ENCODE peak calls at places on chromosomes 7 and 10, in nine cellular contexts. O is cardiac muscle cell; P is CD4-positive, CD25-positive, alpha-beta regulatory T cell; H is aorta; K is CD8-positive, alpha-beta T cell; N is mammary epithelial cell; F is psoas muscle; B is HCT116; Q is uterus. Y is an unnamed sample.
A peak's percentile ranks its signal among the peaks of the same experiment; 100 is the strongest.

GRCh38 chr10:117094856-117095255 is 43.2 kb downstream of the VAX1 start:
- DNase-seq in Q (no peak), N (no peak), P (no peak), K (no peak), H (no peak), O (no peak), B (no peak), F (no peak), Y (no peak)

GRCh38 chr10:35643976-35644799 is 2.1 kb upstream of the FZD8 start:
- DNase-seq in K (no peak), P (no peak), N (no peak), H (peak; percentile 70), O (no peak), F (no peak), B (no peak), Q (no peak), Y (no peak)

GRCh38 chr10:125027889-125028288 is 86.0 kb downstream of the ZRANB1 start:
- DNase-seq in Q (no peak), F (no peak), K (no peak), P (no peak), N (no peak), O (no peak), B (no peak), H (peak; percentile 60), Y (no peak)

GRCh38 chr10:60604356-60604755 is 173.9 kb upstream of the CDK1 start:
- DNase-seq in N (no peak), Q (no peak), F (no peak), P (no peak), O (peak; percentile 22), B (no peak), H (no peak), K (no peak), Y (no peak)

GRCh38 chr10:126179637-126180036 is 208.6 kb downstream of the ADAM12 start:
- DNase-seq in Q (no peak), O (no peak), H (no peak), F (no peak), B (no peak), K (no peak), P (no peak), N (no peak), Y (no peak)

GRCh38 chr10:96645191-96645721 is 58.4 kb upstream of the TM9SF3 start:
- DNase-seq in O (no peak), F (no peak), Q (no peak), H (no peak), P (no peak), K (no peak), B (no peak), N (no peak), Y (no peak)

GRCh38 chr7:576524-577277 is 57.1 kb upstream of the PDGFA start:
- DNase-seq in F (no peak), H (no peak), P (no peak), N (no peak), O (no peak), K (no peak), B (no peak), Q (no peak), Y (no peak)

GRCh38 chr10:51910596-51910995 is 211.2 kb upstream of the CSTF2T start:
- DNase-seq in O (no peak), B (no peak), Q (no peak), H (no peak), P (no peak), F (no peak), K (no peak), N (no peak), Y (no peak)

GRCh38 chr7:95367606-95368005 is 28.6 kb downstream of the PON3 start:
- DNase-seq in O (no peak), Q (no peak), B (no peak), H (no peak), F (no peak), N (peak; percentile 22), K (no peak), P (no peak), Y (no peak)

GRCh38 chr7:27641576-27642230 is 21.0 kb downstream of the HIBADH start:
- DNase-seq in H (no peak), K (no peak), Q (no peak), B (no peak), F (no peak), O (peak; percentile 35), N (no peak), P (no peak), Y (no peak)

GRCh38 chr7:2151235-2151634 is 81.5 kb downstream of the MAD1L1 start:
- DNase-seq in Q (no peak), H (no peak), N (no peak), F (peak; percentile 10), K (no peak), B (no peak), O (no peak), P (no peak), Y (no peak)

GRCh38 chr10:124230586-124231187 is 137.3 kb upstream of the CHST15 start:
- DNase-seq in F (no peak), P (no peak), K (no peak), H (no peak), N (no peak), Q (no peak), O (no peak), B (no peak), Y (no peak)

GRCh38 chr10:84333864-84334451 is 5.6 kb downstream of the CCSER2 start:
- DNase-seq in N (peak; percentile 57), F (no peak), Q (no peak), H (no peak), O (peak; percentile 14), B (no peak), K (peak; percentile 51), P (peak; percentile 58), Y (peak; percentile 49)

GRCh38 chr7:30041526-30042269 is 13.5 kb downstream of the PLEKHA8 start:
- DNase-seq in H (no peak), B (no peak), K (no peak), Q (no peak), O (no peak), P (no peak), F (no peak), N (no peak), Y (no peak)

GRCh38 chr7:106023369-106024322 is 60.6 kb downstream of the CDHR3 start:
- DNase-seq in Q (no peak), H (no peak), P (no peak), K (no peak), N (no peak), F (no peak), B (no peak), O (no peak), Y (peak; percentile 11)
- H3K4me1 ChIP-seq in Q (no peaks in the 10 kb centered on the region), H (no peaks in the 10 kb centered on the region), P (peaks cover 41% of the 10 kb centered on the region), K (peaks cover 48% of the 10 kb centered on the region), N (no peaks in the 10 kb centered on the region), F (no peaks in the 10 kb centered on the region), B (no peaks in the 10 kb centered on the region), O (peaks cover 27% of the 10 kb centered on the region), Y (peaks cover 63% of the 10 kb centered on the region)

GRCh38 chr7:151553356-151553755 is 33.7 kb upstream of the RHEB start:
- DNase-seq in K (no peak), H (no peak), P (no peak), N (no peak), F (no peak), Q (no peak), O (no peak), B (no peak), Y (no peak)
- H3K4me1 ChIP-seq in K (peaks cover 4% of the 10 kb centered on the region), H (peaks cover 2% of the 10 kb centered on the region), P (no peaks in the 10 kb centered on the region), N (peaks cover 20% of the 10 kb centered on the region), F (peaks cover 8% of the 10 kb centered on the region), Q (no peaks in the 10 kb centered on the region), O (no peaks in the 10 kb centered on the region), B (peaks cover 8% of the 10 kb centered on the region), Y (no peaks in the 10 kb centered on the region)

GRCh38 chr10:71968553-71969474 is 4.6 kb downstream of the CHST3 start:
- DNase-seq in N (no peak), H (no peak), F (no peak), B (no peak), Q (no peak), K (no peak), P (no peak), O (peak; percentile 24), Y (no peak)
- H3K4me1 ChIP-seq in N (peaks cover 72% of the 10 kb centered on the region), H (no peaks in the 10 kb centered on the region), F (peaks cover 37% of the 10 kb centered on the region), B (peaks cover 70% of the 10 kb centered on the region), Q (peaks cover 7% of the 10 kb centered on the region), K (peaks cover 9% of the 10 kb centered on the region), P (peaks cover 13% of the 10 kb centered on the region), O (peaks cover 18% of the 10 kb centered on the region), Y (peaks cover 8% of the 10 kb centered on the region)

GRCh38 chr7:44522315-44522714 is 18.8 kb downstream of the NPC1L1 start:
- DNase-seq in F (no peak), B (no peak), K (no peak), O (no peak), H (no peak), P (no peak), Q (no peak), N (no peak), Y (no peak)
- H3K4me1 ChIP-seq in F (no peaks in the 10 kb centered on the region), B (no peaks in the 10 kb centered on the region), K (no peaks in the 10 kb centered on the region), O (no peaks in the 10 kb centered on the region), H (no peaks in the 10 kb centered on the region), P (no peaks in the 10 kb centered on the region), Q (no peaks in the 10 kb centered on the region), N (no peaks in the 10 kb centered on the region), Y (no peaks in the 10 kb centered on the region)

GRCh38 chr10:5038703-5039102 is 35.0 kb upstream of the AKR1C2 start:
- DNase-seq in F (no peak), Q (no peak), K (no peak), B (no peak), O (peak; percentile 65), P (no peak), N (no peak), H (no peak), Y (no peak)

GRCh38 chr10:5041471-5042023 is 37.9 kb upstream of the AKR1C2 start:
- DNase-seq in O (no peak), B (no peak), F (no peak), K (no peak), N (no peak), Q (no peak), P (no peak), H (no peak), Y (no peak)

GRCh38 chr10:5040781-5041470 is 37.3 kb upstream of the AKR1C2 start:
- DNase-seq in H (no peak), Q (no peak), K (no peak), F (no peak), N (no peak), B (no peak), O (no peak), P (no peak), Y (no peak)

GRCh38 chr10:5042922-5043321 is 39.3 kb upstream of the AKR1C2 start:
- DNase-seq in P (no peak), K (no peak), Q (no peak), O (no peak), B (no peak), F (no peak), H (no peak), N (no peak), Y (no peak)

DNA sequence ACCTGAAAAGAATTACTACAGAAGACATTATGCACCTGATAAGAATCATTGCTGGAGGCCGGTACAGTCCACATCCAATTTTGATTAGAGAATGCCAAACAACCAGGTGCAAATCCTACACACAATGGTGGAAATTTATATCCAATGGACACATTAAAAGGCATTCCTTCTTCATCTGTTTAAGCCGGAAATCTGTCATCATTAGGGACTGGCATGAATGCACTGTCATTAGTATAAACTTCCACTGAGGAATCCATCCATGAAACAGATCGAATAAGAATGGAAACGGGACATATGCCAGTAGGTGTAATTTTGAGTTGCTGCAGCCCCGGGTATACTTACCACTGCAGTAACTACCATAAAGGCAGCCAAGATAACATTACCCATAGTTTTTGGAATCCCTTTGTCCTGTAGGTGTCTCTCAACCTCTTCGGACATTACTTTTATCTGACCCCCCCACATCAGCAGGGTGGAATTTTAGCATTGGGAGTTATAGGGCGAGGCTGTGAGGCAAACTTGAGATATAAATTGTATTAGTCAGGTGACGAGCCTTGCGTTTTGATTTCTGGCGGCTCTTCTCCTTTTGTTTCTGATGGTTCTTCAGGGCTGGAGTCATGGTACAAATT is 36.5 kb upstream of the AKR1C2 start:
- DNase-seq in F (no peak), N (no peak), P (no peak), B (no peak), O (no peak), K (no peak), H (no peak), Q (peak; percentile 41), Y (no peak)
- H3K4me1 ChIP-seq in F (no peaks in the 10 kb centered on the region), N (no peaks in the 10 kb centered on the region), P (no peaks in the 10 kb centered on the region), B (no peaks in the 10 kb centered on the region), O (no peaks in the 10 kb centered on the region), K (no peaks in the 10 kb centered on the region), H (no peaks in the 10 kb centered on the region), Q (no peaks in the 10 kb centered on the region), Y (no peaks in the 10 kb centered on the region)

Y was measured in naive thymus-derived CD4-positive, alpha-beta T cell.